ENCODE peak calls at places on chromosomes 1 and 21, in seven cellular contexts. One of them, this sample, is unnamed.

GRCh38 chr1:89980605-89981004 is 14.3 kb upstream of the ZNF326 start:
- DNase-seq in AG09309: no peak
- DNase-seq in H54: no peak
- DNase-seq in foreskin fibroblast: no peak
- DNase-seq in CD8-positive, alpha-beta memory T cell: no peak
- DNase-seq in stimulated activated CD8-positive, alpha-beta memory T cell treated with anti-CD3 and anti-CD28 coated beads, Interleukin-12 subunit alpha, Interleukin-12 subunit beta, amount 100 ng/mL, for 4 hours: no peak
- DNase-seq in fibroblast of villous mesenchyme: peak; percentile 18
- DNase-seq in this sample: no peak

GRCh38 chr1:68174173-68175113 is 57.9 kb downstream of the WLS start:
- DNase-seq in AG09309: peak; percentile 87
- DNase-seq in H54: peak; percentile 76
- DNase-seq in foreskin fibroblast: peak; percentile 94
- DNase-seq in CD8-positive, alpha-beta memory T cell: no peak
- DNase-seq in stimulated activated CD8-positive, alpha-beta memory T cell treated with anti-CD3 and anti-CD28 coated beads, Interleukin-12 subunit alpha, Interleukin-12 subunit beta, amount 100 ng/mL, for 4 hours: no peak
- DNase-seq in fibroblast of villous mesenchyme: peak; percentile 89
- DNase-seq in this sample: peak; percentile 86

GRCh38 chr1:50989694-50990093 is 19.6 kb downstream of the CDKN2C start:
- DNase-seq in AG09309: no peak
- DNase-seq in H54: no peak
- DNase-seq in foreskin fibroblast: no peak
- DNase-seq in CD8-positive, alpha-beta memory T cell: no peak
- DNase-seq in stimulated activated CD8-positive, alpha-beta memory T cell treated with anti-CD3 and anti-CD28 coated beads, Interleukin-12 subunit alpha, Interleukin-12 subunit beta, amount 100 ng/mL, for 4 hours: no peak
- DNase-seq in fibroblast of villous mesenchyme: no peak
- DNase-seq in this sample: no peak

GRCh38 chr1:154434346-154435075 is 29.4 kb downstream of the IL6R start:
- DNase-seq in AG09309: no peak
- DNase-seq in H54: no peak
- DNase-seq in foreskin fibroblast: peak; percentile 30
- DNase-seq in CD8-positive, alpha-beta memory T cell: no peak
- DNase-seq in stimulated activated CD8-positive, alpha-beta memory T cell treated with anti-CD3 and anti-CD28 coated beads, Interleukin-12 subunit alpha, Interleukin-12 subunit beta, amount 100 ng/mL, for 4 hours: no peak
- DNase-seq in fibroblast of villous mesenchyme: peak; percentile 78
- DNase-seq in this sample: no peak

GRCh38 chr1:10444795-10445397 is 4.9 kb upstream of the CORT start:
- DNase-seq in AG09309: no peak
- DNase-seq in H54: no peak
- DNase-seq in foreskin fibroblast: no peak
- DNase-seq in CD8-positive, alpha-beta memory T cell: no peak
- DNase-seq in stimulated activated CD8-positive, alpha-beta memory T cell treated with anti-CD3 and anti-CD28 coated beads, Interleukin-12 subunit alpha, Interleukin-12 subunit beta, amount 100 ng/mL, for 4 hours: no peak
- DNase-seq in fibroblast of villous mesenchyme: no peak
- DNase-seq in this sample: no peak

GRCh38 chr21:43306911-43307676 is 119.8 kb downstream of the SIK1 start:
- DNase-seq in AG09309: no peak
- DNase-seq in H54: peak; percentile 100
- DNase-seq in foreskin fibroblast: no peak
- DNase-seq in CD8-positive, alpha-beta memory T cell: no peak
- DNase-seq in stimulated activated CD8-positive, alpha-beta memory T cell treated with anti-CD3 and anti-CD28 coated beads, Interleukin-12 subunit alpha, Interleukin-12 subunit beta, amount 100 ng/mL, for 4 hours: no peak
- DNase-seq in fibroblast of villous mesenchyme: peak; percentile 42
- DNase-seq in this sample: no peak

GRCh38 chr21:19239696-19240095 is 836.1 kb upstream of the TMPRSS15 start:
- DNase-seq in AG09309: no peak
- DNase-seq in H54: no peak
- DNase-seq in foreskin fibroblast: no peak
- DNase-seq in CD8-positive, alpha-beta memory T cell: no peak
- DNase-seq in stimulated activated CD8-positive, alpha-beta memory T cell treated with anti-CD3 and anti-CD28 coated beads, Interleukin-12 subunit alpha, Interleukin-12 subunit beta, amount 100 ng/mL, for 4 hours: no peak
- DNase-seq in fibroblast of villous mesenchyme: no peak
- DNase-seq in this sample: no peak

GRCh38 chr1:21518774-21519455 is 9.7 kb downstream of the ALPL start:
- DNase-seq in AG09309: no peak
- DNase-seq in H54: no peak
- DNase-seq in foreskin fibroblast: no peak
- DNase-seq in CD8-positive, alpha-beta memory T cell: no peak
- DNase-seq in stimulated activated CD8-positive, alpha-beta memory T cell treated with anti-CD3 and anti-CD28 coated beads, Interleukin-12 subunit alpha, Interleukin-12 subunit beta, amount 100 ng/mL, for 4 hours: no peak
- DNase-seq in fibroblast of villous mesenchyme: no peak
- DNase-seq in this sample: no peak

GRCh38 chr1:235397733-235398132 is 30.5 kb downstream of the TBCE start:
- DNase-seq in AG09309: peak; percentile 89
- DNase-seq in H54: peak; percentile 59
- DNase-seq in foreskin fibroblast: peak; percentile 80
- DNase-seq in CD8-positive, alpha-beta memory T cell: no peak
- DNase-seq in stimulated activated CD8-positive, alpha-beta memory T cell treated with anti-CD3 and anti-CD28 coated beads, Interleukin-12 subunit alpha, Interleukin-12 subunit beta, amount 100 ng/mL, for 4 hours: no peak
- DNase-seq in fibroblast of villous mesenchyme: peak; percentile 72
- DNase-seq in this sample: peak; percentile 93

GRCh38 chr1:84271452-84272273 is 29.8 kb upstream of the SAMD13 start:
- DNase-seq in AG09309: no peak
- DNase-seq in H54: no peak
- DNase-seq in foreskin fibroblast: peak; percentile 50
- DNase-seq in CD8-positive, alpha-beta memory T cell: no peak
- DNase-seq in stimulated activated CD8-positive, alpha-beta memory T cell treated with anti-CD3 and anti-CD28 coated beads, Interleukin-12 subunit alpha, Interleukin-12 subunit beta, amount 100 ng/mL, for 4 hours: no peak
- DNase-seq in fibroblast of villous mesenchyme: peak; percentile 85
- DNase-seq in this sample: no peak

GRCh38 chr1:41659903-41660302 is 175.4 kb upstream of the EDN2 start:
- DNase-seq in AG09309: no peak
- DNase-seq in H54: no peak
- DNase-seq in foreskin fibroblast: no peak
- DNase-seq in CD8-positive, alpha-beta memory T cell: no peak
- DNase-seq in stimulated activated CD8-positive, alpha-beta memory T cell treated with anti-CD3 and anti-CD28 coated beads, Interleukin-12 subunit alpha, Interleukin-12 subunit beta, amount 100 ng/mL, for 4 hours: no peak
- DNase-seq in fibroblast of villous mesenchyme: no peak
- DNase-seq in this sample: no peak

GRCh38 chr1:30976143-30976542 is 67.6 kb upstream of the SDC3 start:
- DNase-seq in AG09309: no peak
- DNase-seq in H54: no peak
- DNase-seq in foreskin fibroblast: no peak
- DNase-seq in CD8-positive, alpha-beta memory T cell: no peak
- DNase-seq in stimulated activated CD8-positive, alpha-beta memory T cell treated with anti-CD3 and anti-CD28 coated beads, Interleukin-12 subunit alpha, Interleukin-12 subunit beta, amount 100 ng/mL, for 4 hours: no peak
- DNase-seq in fibroblast of villous mesenchyme: peak; percentile 42
- DNase-seq in this sample: no peak

GRCh38 chr21:43300496-43301423 is 126.2 kb downstream of the SIK1 start:
- DNase-seq in AG09309: no peak
- DNase-seq in H54: no peak
- DNase-seq in foreskin fibroblast: no peak
- DNase-seq in CD8-positive, alpha-beta memory T cell: no peak
- DNase-seq in stimulated activated CD8-positive, alpha-beta memory T cell treated with anti-CD3 and anti-CD28 coated beads, Interleukin-12 subunit alpha, Interleukin-12 subunit beta, amount 100 ng/mL, for 4 hours: no peak
- DNase-seq in fibroblast of villous mesenchyme: no peak
- DNase-seq in this sample: no peak

GRCh38 chr21:32330784-32331311 is 32.2 kb downstream of the MRAP start:
- DNase-seq in AG09309: no peak
- DNase-seq in H54: no peak
- DNase-seq in foreskin fibroblast: no peak
- DNase-seq in CD8-positive, alpha-beta memory T cell: no peak
- DNase-seq in stimulated activated CD8-positive, alpha-beta memory T cell treated with anti-CD3 and anti-CD28 coated beads, Interleukin-12 subunit alpha, Interleukin-12 subunit beta, amount 100 ng/mL, for 4 hours: no peak
- DNase-seq in fibroblast of villous mesenchyme: no peak
- DNase-seq in this sample: no peak

GRCh38 chr1:40384413-40384762 is 10.9 kb downstream of the SMAP2 start:
- DNase-seq in AG09309: no peak
- DNase-seq in H54: no peak
- DNase-seq in foreskin fibroblast: no peak
- DNase-seq in CD8-positive, alpha-beta memory T cell: no peak
- DNase-seq in stimulated activated CD8-positive, alpha-beta memory T cell treated with anti-CD3 and anti-CD28 coated beads, Interleukin-12 subunit alpha, Interleukin-12 subunit beta, amount 100 ng/mL, for 4 hours: no peak
- DNase-seq in fibroblast of villous mesenchyme: peak; percentile 47
- DNase-seq in this sample: no peak

GRCh38 chr1:169100208-169100882 is 6.1 kb upstream of the ATP1B1 start:
- DNase-seq in AG09309: no peak
- DNase-seq in H54: no peak
- DNase-seq in foreskin fibroblast: no peak
- DNase-seq in CD8-positive, alpha-beta memory T cell: no peak
- DNase-seq in stimulated activated CD8-positive, alpha-beta memory T cell treated with anti-CD3 and anti-CD28 coated beads, Interleukin-12 subunit alpha, Interleukin-12 subunit beta, amount 100 ng/mL, for 4 hours: no peak
- DNase-seq in fibroblast of villous mesenchyme: no peak
- DNase-seq in this sample: no peak

GRCh38 chr1:23594927-23595353 is 35.6 kb upstream of the ID3 start:
- DNase-seq in AG09309: no peak
- DNase-seq in H54: no peak
- DNase-seq in foreskin fibroblast: no peak
- DNase-seq in CD8-positive, alpha-beta memory T cell: no peak
- DNase-seq in stimulated activated CD8-positive, alpha-beta memory T cell treated with anti-CD3 and anti-CD28 coated beads, Interleukin-12 subunit alpha, Interleukin-12 subunit beta, amount 100 ng/mL, for 4 hours: no peak
- DNase-seq in fibroblast of villous mesenchyme: no peak
- DNase-seq in this sample: no peak

GRCh38 chr1:154405762-154406571 is 824 bp downstream of the IL6R start:
- DNase-seq in AG09309: peak; percentile 20
- DNase-seq in H54: peak; percentile 53
- DNase-seq in foreskin fibroblast: peak; percentile 62
- DNase-seq in CD8-positive, alpha-beta memory T cell: peak; percentile 20
- DNase-seq in stimulated activated CD8-positive, alpha-beta memory T cell treated with anti-CD3 and anti-CD28 coated beads, Interleukin-12 subunit alpha, Interleukin-12 subunit beta, amount 100 ng/mL, for 4 hours: peak; percentile 61
- DNase-seq in fibroblast of villous mesenchyme: peak; percentile 66
- DNase-seq in this sample: peak; percentile 27

GRCh38 chr1:150365945-150366344 is 2.0 kb downstream of the RPRD2 start:
- DNase-seq in AG09309: no peak
- DNase-seq in H54: no peak
- DNase-seq in foreskin fibroblast: no peak
- DNase-seq in CD8-positive, alpha-beta memory T cell: no peak
- DNase-seq in stimulated activated CD8-positive, alpha-beta memory T cell treated with anti-CD3 and anti-CD28 coated beads, Interleukin-12 subunit alpha, Interleukin-12 subunit beta, amount 100 ng/mL, for 4 hours: no peak
- DNase-seq in fibroblast of villous mesenchyme: peak; percentile 16
- DNase-seq in this sample: no peak

GRCh38 chr1:69824932-69825331 is 257.2 kb downstream of the LRRC7 start:
- DNase-seq in AG09309: no peak
- DNase-seq in H54: no peak
- DNase-seq in foreskin fibroblast: peak; percentile 14
- DNase-seq in CD8-positive, alpha-beta memory T cell: no peak
- DNase-seq in stimulated activated CD8-positive, alpha-beta memory T cell treated with anti-CD3 and anti-CD28 coated beads, Interleukin-12 subunit alpha, Interleukin-12 subunit beta, amount 100 ng/mL, for 4 hours: no peak
- DNase-seq in fibroblast of villous mesenchyme: no peak
- DNase-seq in this sample: no peak

GRCh38 chr1:56362994-56363770 is 216.2 kb downstream of the PLPP3 start:
- DNase-seq in AG09309: no peak
- DNase-seq in H54: no peak
- DNase-seq in foreskin fibroblast: no peak
- DNase-seq in CD8-positive, alpha-beta memory T cell: no peak
- DNase-seq in stimulated activated CD8-positive, alpha-beta memory T cell treated with anti-CD3 and anti-CD28 coated beads, Interleukin-12 subunit alpha, Interleukin-12 subunit beta, amount 100 ng/mL, for 4 hours: no peak
- DNase-seq in fibroblast of villous mesenchyme: no peak
- DNase-seq in this sample: no peak

GRCh38 chr1:228414511-228415211 is 2.0 kb downstream of the TRIM17 start:
- DNase-seq in AG09309: no peak
- DNase-seq in H54: no peak
- DNase-seq in foreskin fibroblast: no peak
- DNase-seq in CD8-positive, alpha-beta memory T cell: no peak
- DNase-seq in stimulated activated CD8-positive, alpha-beta memory T cell treated with anti-CD3 and anti-CD28 coated beads, Interleukin-12 subunit alpha, Interleukin-12 subunit beta, amount 100 ng/mL, for 4 hours: no peak
- DNase-seq in fibroblast of villous mesenchyme: no peak
- DNase-seq in this sample: no peak

GRCh38 chr1:172095831-172096230 is 254.5 kb downstream of the DNM3 start:
- DNase-seq in AG09309: no peak
- DNase-seq in H54: no peak
- DNase-seq in foreskin fibroblast: no peak
- DNase-seq in CD8-positive, alpha-beta memory T cell: no peak
- DNase-seq in stimulated activated CD8-positive, alpha-beta memory T cell treated with anti-CD3 and anti-CD28 coated beads, Interleukin-12 subunit alpha, Interleukin-12 subunit beta, amount 100 ng/mL, for 4 hours: no peak
- DNase-seq in fibroblast of villous mesenchyme: no peak
- DNase-seq in this sample: no peak

GRCh38 chr1:3550511-3551289 is 60.6 kb downstream of the MEGF6 start:
- DNase-seq in AG09309: no peak
- DNase-seq in H54: no peak
- DNase-seq in foreskin fibroblast: no peak
- DNase-seq in CD8-positive, alpha-beta memory T cell: no peak
- DNase-seq in stimulated activated CD8-positive, alpha-beta memory T cell treated with anti-CD3 and anti-CD28 coated beads, Interleukin-12 subunit alpha, Interleukin-12 subunit beta, amount 100 ng/mL, for 4 hours: no peak
- DNase-seq in fibroblast of villous mesenchyme: no peak
- DNase-seq in this sample: no peak

GRCh38 chr1:205595435-205595834 is 36.4 kb downstream of the ELK4 start:
- DNase-seq in AG09309: no peak
- DNase-seq in H54: no peak
- DNase-seq in foreskin fibroblast: no peak
- DNase-seq in CD8-positive, alpha-beta memory T cell: no peak
- DNase-seq in stimulated activated CD8-positive, alpha-beta memory T cell treated with anti-CD3 and anti-CD28 coated beads, Interleukin-12 subunit alpha, Interleukin-12 subunit beta, amount 100 ng/mL, for 4 hours: no peak
- DNase-seq in fibroblast of villous mesenchyme: no peak
- DNase-seq in this sample: no peak

GRCh38 chr1:32870615-32871363 is at the start of gene FNDC5:
- DNase-seq in AG09309: no peak
- DNase-seq in H54: no peak
- DNase-seq in foreskin fibroblast: no peak
- DNase-seq in CD8-positive, alpha-beta memory T cell: no peak
- DNase-seq in stimulated activated CD8-positive, alpha-beta memory T cell treated with anti-CD3 and anti-CD28 coated beads, Interleukin-12 subunit alpha, Interleukin-12 subunit beta, amount 100 ng/mL, for 4 hours: no peak
- DNase-seq in fibroblast of villous mesenchyme: peak; percentile 10
- DNase-seq in this sample: no peak

GRCh38 chr1:185551008-185551407 is 183.2 kb upstream of the HMCN1 start:
- DNase-seq in AG09309: no peak
- DNase-seq in H54: no peak
- DNase-seq in foreskin fibroblast: no peak
- DNase-seq in CD8-positive, alpha-beta memory T cell: no peak
- DNase-seq in stimulated activated CD8-positive, alpha-beta memory T cell treated with anti-CD3 and anti-CD28 coated beads, Interleukin-12 subunit alpha, Interleukin-12 subunit beta, amount 100 ng/mL, for 4 hours: no peak
- DNase-seq in fibroblast of villous mesenchyme: no peak
- DNase-seq in this sample: no peak

GRCh38 chr1:56709269-56709880 is 64.3 kb downstream of the PRKAA2 start:
- DNase-seq in AG09309: peak; percentile 27
- DNase-seq in H54: no peak
- DNase-seq in foreskin fibroblast: peak; percentile 50
- DNase-seq in CD8-positive, alpha-beta memory T cell: no peak
- DNase-seq in stimulated activated CD8-positive, alpha-beta memory T cell treated with anti-CD3 and anti-CD28 coated beads, Interleukin-12 subunit alpha, Interleukin-12 subunit beta, amount 100 ng/mL, for 4 hours: no peak
- DNase-seq in fibroblast of villous mesenchyme: peak; percentile 62
- DNase-seq in this sample: no peak

GRCh38 chr21:38303300-38303699 is 46.5 kb downstream of the KCNJ15 start:
- DNase-seq in AG09309: peak; percentile 93
- DNase-seq in H54: peak; percentile 46
- DNase-seq in foreskin fibroblast: peak; percentile 98
- DNase-seq in CD8-positive, alpha-beta memory T cell: no peak
- DNase-seq in stimulated activated CD8-positive, alpha-beta memory T cell treated with anti-CD3 and anti-CD28 coated beads, Interleukin-12 subunit alpha, Interleukin-12 subunit beta, amount 100 ng/mL, for 4 hours: no peak
- DNase-seq in fibroblast of villous mesenchyme: peak; percentile 96
- DNase-seq in this sample: peak; percentile 27

GRCh38 chr1:2789164-2789985 is 12.1 kb downstream of the TTC34 start:
- DNase-seq in AG09309: no peak
- DNase-seq in H54: no peak
- DNase-seq in foreskin fibroblast: no peak
- DNase-seq in CD8-positive, alpha-beta memory T cell: no peak
- DNase-seq in stimulated activated CD8-positive, alpha-beta memory T cell treated with anti-CD3 and anti-CD28 coated beads, Interleukin-12 subunit alpha, Interleukin-12 subunit beta, amount 100 ng/mL, for 4 hours: no peak
- DNase-seq in fibroblast of villous mesenchyme: no peak
- DNase-seq in this sample: no peak

GRCh38 chr1:235060607-235061470 is 67.8 kb downstream of the TOMM20 start:
- DNase-seq in AG09309: no peak
- DNase-seq in H54: no peak
- DNase-seq in foreskin fibroblast: no peak
- DNase-seq in CD8-positive, alpha-beta memory T cell: no peak
- DNase-seq in stimulated activated CD8-positive, alpha-beta memory T cell treated with anti-CD3 and anti-CD28 coated beads, Interleukin-12 subunit alpha, Interleukin-12 subunit beta, amount 100 ng/mL, for 4 hours: no peak
- DNase-seq in fibroblast of villous mesenchyme: no peak
- DNase-seq in this sample: no peak

GRCh38 chr1:221849110-221849509 is 107.2 kb upstream of the DUSP10 start:
- DNase-seq in AG09309: no peak
- DNase-seq in H54: no peak
- DNase-seq in foreskin fibroblast: no peak
- DNase-seq in CD8-positive, alpha-beta memory T cell: no peak
- DNase-seq in stimulated activated CD8-positive, alpha-beta memory T cell treated with anti-CD3 and anti-CD28 coated beads, Interleukin-12 subunit alpha, Interleukin-12 subunit beta, amount 100 ng/mL, for 4 hours: no peak
- DNase-seq in fibroblast of villous mesenchyme: no peak
- DNase-seq in this sample: no peak

GRCh38 chr1:118335372-118335771 is 150.3 kb upstream of the SPAG17 start:
- DNase-seq in AG09309: peak; percentile 39
- DNase-seq in H54: no peak
- DNase-seq in foreskin fibroblast: no peak
- DNase-seq in CD8-positive, alpha-beta memory T cell: no peak
- DNase-seq in stimulated activated CD8-positive, alpha-beta memory T cell treated with anti-CD3 and anti-CD28 coated beads, Interleukin-12 subunit alpha, Interleukin-12 subunit beta, amount 100 ng/mL, for 4 hours: no peak
- DNase-seq in fibroblast of villous mesenchyme: no peak
- DNase-seq in this sample: no peak

GRCh38 chr1:20185834-20186782 is at the start of the genes PLA2G2C and UBXN10:
- DNase-seq in AG09309: no peak
- DNase-seq in H54: no peak
- DNase-seq in foreskin fibroblast: no peak
- DNase-seq in CD8-positive, alpha-beta memory T cell: peak; percentile 16
- DNase-seq in stimulated activated CD8-positive, alpha-beta memory T cell treated with anti-CD3 and anti-CD28 coated beads, Interleukin-12 subunit alpha, Interleukin-12 subunit beta, amount 100 ng/mL, for 4 hours: no peak
- DNase-seq in fibroblast of villous mesenchyme: no peak
- DNase-seq in this sample: no peak

GRCh38 chr1:227805606-227806197 is 9.8 kb upstream of the PRSS38 start:
- DNase-seq in AG09309: peak; percentile 87
- DNase-seq in H54: peak; percentile 72
- DNase-seq in foreskin fibroblast: peak; percentile 91
- DNase-seq in CD8-positive, alpha-beta memory T cell: no peak
- DNase-seq in stimulated activated CD8-positive, alpha-beta memory T cell treated with anti-CD3 and anti-CD28 coated beads, Interleukin-12 subunit alpha, Interleukin-12 subunit beta, amount 100 ng/mL, for 4 hours: no peak
- DNase-seq in fibroblast of villous mesenchyme: peak; percentile 68
- DNase-seq in this sample: peak; percentile 76

This sample was measured in amniotic stem cell.